ENCODE peak calls at places on chromosomes 13 and 19, in eight cellular contexts. X is OCI-M1; B is stimulated activated CD4-positive, alpha-beta T cell treated with anti-CD3 and anti-CD28 coated beads, TNF-alpha, amount 100 ng/mL, for 48 hours; T is NCI-H2081 treated with DMSO at 0.1 percent for 48 hours; C is HAP-1; J is DMS79; P is Daoy; W is stimulated activated CD8-positive, alpha-beta memory T cell treated with anti-CD3 and anti-CD28 coated beads, Interleukin-4, amount 100 ng/mL, for 1 hour. D is an unnamed sample.

GRCh38 chr19:1130801-1131717 is 27.3 kb downstream of the GPX4 start:
- DNase-seq in X (no peak), B (peak; percentile 27), T (no peak), C (no peak), J (no peak), P (no peak), W (no peak), D (no peak)

GRCh38 chr13:112652512-112653458 is 37.1 kb upstream of the ATP11A start:
- DNase-seq in X (no peak), B (no peak), T (no peak), C (no peak), J (no peak), P (peak; percentile 62), W (no peak), D (no peak)

GRCh38 chr13:110307697-110308376 is 753 bp downstream of the COL4A2 start:
- DNase-seq in X (no peak), B (no peak), T (no peak), C (no peak), J (peak; percentile 59), P (peak; percentile 37), W (no peak), D (no peak)

GRCh38 chr19:2171349-2172145 is 7.8 kb downstream of the DOT1L start:
- DNase-seq in X (peak; percentile 6), B (peak; percentile 64), T (no peak), C (peak; percentile 30), J (peak; percentile 63), P (peak; percentile 18), W (peak; percentile 59), D (no peak)

GRCh38 chr13:95168191-95168590 is 133.1 kb downstream of the ABCC4 start:
- DNase-seq in X (no peak), B (no peak), T (no peak), C (no peak), J (no peak), P (no peak), W (no peak), D (no peak)

GRCh38 chr19:6751189-6751588 is 11.7 kb downstream of the TRIP10 start:
- DNase-seq in X (no peak), B (no peak), T (no peak), C (no peak), J (no peak), P (no peak), W (no peak), D (no peak)

GRCh38 chr19:1064661-1065605 is 2.0 kb upstream of the ARHGAP45 start:
- DNase-seq in X (peak; percentile 69), B (no peak), T (no peak), C (peak; percentile 80), J (no peak), P (peak; percentile 73), W (peak; percentile 55), D (no peak)

GRCh38 chr19:11261902-11262839 is at the start of gene DOCK6:
- DNase-seq in X (peak; percentile 75), B (no peak), T (no peak), C (peak; percentile 60), J (no peak), P (peak; percentile 49), W (no peak), D (no peak)

GRCh38 chr13:43776680-43777079 is 10.1 kb downstream of the ENOX1 start:
- DNase-seq in X (no peak), B (no peak), T (no peak), C (no peak), J (no peak), P (peak; percentile 38), W (no peak), D (no peak)

GRCh38 chr13:60009300-60010248 is 154.2 kb downstream of the DIAPH3 start:
- DNase-seq in X (no peak), B (no peak), T (no peak), C (no peak), J (no peak), P (peak; percentile 2), W (no peak), D (no peak)

GRCh38 chr13:27535546-27535945 is 84.8 kb downstream of the LNX2 start:
- DNase-seq in X (peak; percentile 10), B (no peak), T (no peak), C (peak; percentile 21), J (no peak), P (no peak), W (no peak), D (no peak)

D was measured in NCI-H1436 treated with DMSO at 0.1 percent for 48 hours.